ENCODE peak calls at places on chromosomes 4 and X, in seven cellular contexts. J, R, Z, C, N, D and O are unnamed samples.

GRCh38 chr4:62912531-62912930 is 1496.7 kb downstream of the TECRL start:
- DNase-seq in R (no peak), D (no peak), Z (no peak), N (no peak), J (no peak), C (no peak), O (no peak)

GRCh38 chr4:132417220-132417619 is 731.9 kb upstream of the PCDH10 start:
- DNase-seq in R (no peak), C (no peak), D (no peak), J (no peak), N (no peak), Z (no peak), O (no peak)

GRCh38 chr4:42280327-42281095 is 116.8 kb upstream of the SHISA3 start:
- DNase-seq in C (peak; percentile 22), R (no peak), Z (peak; percentile 9), N (no peak), D (no peak), J (no peak), O (no peak)

GRCh38 chrX:3181846-3182245 is 140.6 kb downstream of the ARSF start:
- DNase-seq in D (no peak), R (no peak), J (no peak), Z (no peak), C (no peak), N (no peak), O (no peak)

GRCh38 chrX:45710081-45710801 is 509.6 kb upstream of the DIPK2B start:
- DNase-seq in J (peak; percentile 76), D (peak; percentile 79), C (no peak), Z (no peak), R (no peak), N (no peak), O (peak; percentile 66)

GRCh38 chr4:4720671-4721070 is 138.8 kb upstream of the MSX1 start:
- DNase-seq in Z (no peak), N (no peak), C (no peak), R (peak; percentile 24), J (no peak), D (no peak), O (no peak)

GRCh38 chr4:175770555-175770954 is 41.5 kb downstream of the GPM6A start:
- DNase-seq in C (no peak), Z (no peak), N (no peak), D (no peak), J (no peak), R (no peak), O (no peak)

GRCh38 chr4:16707874-16708273 is 190.6 kb downstream of the LDB2 start:
- DNase-seq in Z (no peak), R (no peak), N (no peak), D (no peak), J (no peak), C (no peak), O (no peak)

GRCh38 chr4:61805237-61805636 is 605.1 kb downstream of the ADGRL3 start:
- DNase-seq in C (no peak), J (no peak), D (no peak), R (no peak), N (no peak), Z (no peak), O (no peak)

GRCh38 chr4:144709793-144710525 is 64.0 kb downstream of the HHIP start:
- DNase-seq in D (no peak), J (no peak), C (peak; percentile 45), Z (no peak), R (no peak), N (no peak), O (no peak)

GRCh38 chr4:2948895-2949781 is 14.1 kb downstream of the NOP14 start:
- DNase-seq in D (no peak), C (peak; percentile 61), Z (no peak), J (no peak), N (no peak), R (peak; percentile 62), O (no peak)

GRCh38 chr4:34814266-34814665 is 1430.0 kb downstream of the ARAP2 start:
- DNase-seq in Z (no peak), D (no peak), N (no peak), C (no peak), J (no peak), R (no peak), O (no peak)

GRCh38 chr4:184383497-184384055 is 90.8 kb downstream of the IRF2 start:
- DNase-seq in C (no peak), Z (no peak), N (no peak), D (peak; percentile 92), R (no peak), J (peak; percentile 90), O (peak; percentile 69)

GRCh38 chrX:118976599-118977340 is 2.4 kb downstream of the LONRF3 start:
- DNase-seq in Z (no peak), D (no peak), N (no peak), J (no peak), C (peak; percentile 74), R (peak; percentile 20), O (no peak)

GRCh38 chr4:108730579-108730978 is 32.3 kb downstream of the ETNPPL start:
- DNase-seq in J (no peak), R (no peak), N (no peak), C (no peak), Z (no peak), D (no peak), O (no peak)

GRCh38 chrX:348461-349117 is 30.0 kb upstream of the GTPBP6 start:
- DNase-seq in J (no peak), Z (no peak), C (no peak), R (no peak), D (no peak), N (peak; percentile 2), O (no peak)

GRCh38 chr4:119300072-119300387 is 21.9 kb downstream of the FABP2 start:
- DNase-seq in C (peak; percentile 62), J (no peak), D (no peak), Z (peak; percentile 19), R (peak; percentile 27), N (peak; percentile 27), O (no peak)

GRCh38 chr4:73875401-73875800 is 6.2 kb downstream of the CXCL1 start:
- DNase-seq in J (no peak), D (no peak), Z (no peak), R (no peak), C (no peak), N (no peak), O (no peak)

GRCh38 chr4:104818579-104818978 is 323.9 kb upstream of the CXXC4 start:
- DNase-seq in D (no peak), J (no peak), R (no peak), N (no peak), Z (no peak), C (no peak), O (no peak)

GRCh38 chr4:169079942-169080827 is 70.1 kb upstream of the CBR4 start:
- DNase-seq in J (no peak), R (no peak), D (no peak), N (no peak), Z (no peak), C (no peak), O (peak; percentile 61)

GRCh38 chr4:10085386-10085785 is 31.2 kb downstream of the WDR1 start:
- DNase-seq in D (no peak), N (no peak), Z (no peak), R (no peak), J (no peak), C (no peak), O (no peak)

GRCh38 chrX:131704136-131704695 is 160.3 kb downstream of the OR13H1 start:
- DNase-seq in D (no peak), C (no peak), J (no peak), R (peak; percentile 94), N (no peak), Z (no peak), O (peak; percentile 75)

GRCh38 chrX:39972340-39972739 is 125.4 kb downstream of the BCOR start:
- DNase-seq in N (no peak), C (no peak), R (no peak), J (no peak), Z (no peak), D (no peak), O (no peak)

GRCh38 chr4:74433541-74434172 is 11.3 kb upstream of the AREG start:
- DNase-seq in R (no peak), Z (no peak), J (no peak), D (no peak), N (no peak), C (no peak), O (no peak)

GRCh38 chr4:151997461-151997860 is 236.7 kb upstream of the GATB start:
- DNase-seq in D (no peak), C (no peak), J (no peak), R (no peak), N (no peak), Z (no peak), O (no peak)

GRCh38 chrX:120664081-120664480 is 34.2 kb upstream of the C1GALT1C1 start:
- DNase-seq in Z (no peak), C (no peak), J (no peak), N (no peak), D (no peak), R (no peak), O (no peak)
- TF ChIP-seq CTCF in Z (no peak), C (no peak), J (no peak), N (peak; percentile 52), D (no peak), R (no peak), O (no peak)

DNA sequence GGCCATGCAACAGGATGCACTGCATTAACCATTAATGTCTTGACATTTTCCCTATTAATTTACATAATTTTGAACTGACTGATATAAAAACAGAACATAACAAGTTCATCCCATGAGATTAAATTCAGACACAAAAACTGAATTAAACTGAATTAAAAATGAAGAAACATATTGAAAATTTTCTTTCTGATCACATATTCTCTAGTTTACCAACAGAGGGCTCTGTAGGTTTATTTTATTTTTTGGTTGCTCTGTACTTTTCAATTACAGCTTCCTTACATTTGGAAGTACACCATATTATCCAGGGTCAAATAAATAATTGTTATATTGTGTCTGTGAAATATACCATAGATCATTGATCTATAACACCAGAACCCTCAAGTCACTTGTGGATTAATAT is 27.3 kb upstream of the CT83 start:
- DNase-seq in J (no peak), N (no peak), Z (no peak), C (no peak), D (no peak), R (no peak), O (no peak)
- TF ChIP-seq CTCF in J (no peak), N (peak; percentile 70), Z (peak; percentile 76), C (no peak), D (no peak), R (no peak), O (peak; percentile 21)

DNA sequence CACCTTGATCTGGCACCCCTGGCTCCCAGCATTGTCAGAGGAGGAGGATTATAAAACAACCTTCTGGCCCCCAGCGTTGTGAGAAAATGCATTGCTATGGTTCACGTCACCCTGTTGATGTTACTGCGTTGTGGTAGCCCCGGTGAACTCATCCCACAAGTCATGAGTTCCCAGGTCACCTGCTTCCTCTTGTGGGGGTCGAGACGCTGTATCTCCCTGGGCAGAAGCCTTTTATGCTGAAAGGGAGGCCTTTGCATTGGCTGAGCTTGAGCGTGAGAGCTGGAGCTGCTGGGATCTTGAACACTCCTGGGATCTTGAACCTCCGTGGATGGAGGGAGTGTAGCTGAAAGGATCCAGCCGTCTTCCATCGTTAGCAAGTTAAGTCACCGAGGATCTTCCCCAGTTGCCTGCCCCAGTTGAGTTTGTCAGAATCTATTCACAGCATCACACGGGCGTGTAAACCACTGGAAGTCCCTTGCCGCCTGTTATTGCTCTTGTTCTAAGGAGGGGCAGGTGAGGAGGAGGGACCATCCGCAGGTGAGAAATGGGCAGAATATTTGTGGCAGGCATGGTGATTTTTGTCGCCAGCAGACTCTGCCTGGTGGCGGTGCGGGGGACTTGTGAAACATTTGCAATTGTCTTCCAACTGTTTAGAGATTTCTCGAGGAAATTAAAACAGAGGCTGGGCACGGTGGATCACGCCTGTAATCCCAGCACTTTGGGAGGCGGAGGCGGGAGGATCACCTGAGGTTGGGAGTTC is 299.9 kb downstream of the ASMT start:
- DNase-seq in R (no peak), J (no peak), Z (no peak), D (no peak), C (no peak), N (no peak), O (no peak)
- TF ChIP-seq CTCF in R (no peak), J (no peak), Z (no peak), D (no peak), C (no peak), N (no peak), O (no peak)

GRCh38 chr4:131302108-131302507 is 1847.0 kb upstream of the PCDH10 start:
- DNase-seq in C (no peak), R (no peak), D (no peak), N (no peak), J (no peak), Z (no peak), O (no peak)
- TF ChIP-seq CTCF in C (no peak), R (no peak), D (no peak), N (no peak), J (no peak), Z (no peak), O (no peak)